ENCODE peak calls at places on chromosome 2, in eight cellular contexts. E is tibial nerve, C is AG04450, G is esophagus squamous epithelium, L is astrocyte of the spinal cord, X is fibroblast of the aortic adventitia, R is A673, Z is left lung. H is an unnamed sample.

GRCh38 chr2:18399601-18400000 is 160.9 kb downstream of the RDH14 start:
- DNase-seq in E (no peak), C (no peak), G (no peak), L (peak), X (no peak), R (no peak), Z (no peak), H (no peak)

GRCh38 chr2:96340493-96341414 is 5.2 kb downstream of the NCAPH start:
- DNase-seq in E (no peak), C (no peak), G (no peak), L (no peak), X (peak), R (no peak), Z (no peak), H (no peak)

GRCh38 chr2:72694715-72695496 is 130.9 kb downstream of the EXOC6B start:
- DNase-seq in E (no peak), C (peak), G (no peak), L (peak), X (peak), R (no peak), Z (no peak), H (no peak)

GRCh38 chr2:188517549-188518255 is 226.0 kb downstream of the GULP1 start:
- DNase-seq in E (no peak), C (no peak), G (no peak), L (no peak), X (no peak), R (no peak), Z (no peak), H (no peak)

GRCh38 chr2:170707821-170708795 is 7.0 kb upstream of the SP5 start:
- DNase-seq in E (no peak), C (no peak), G (no peak), L (no peak), X (no peak), R (no peak), Z (no peak), H (no peak)

GRCh38 chr2:47255794-47256193 is 100.7 kb upstream of the STPG4 start:
- DNase-seq in E (no peak), C (no peak), G (no peak), L (no peak), X (no peak), R (no peak), Z (no peak), H (no peak)

GRCh38 chr2:202237787-202238233 is 587 bp downstream of the SUMO1 start:
- DNase-seq in E (peak), C (no peak), G (no peak), L (peak), X (peak), R (peak), Z (no peak), H (no peak)

GRCh38 chr2:182554950-182555349 is 128.1 kb upstream of the PDE1A start:
- DNase-seq in E (no peak), C (no peak), G (no peak), L (no peak), X (no peak), R (no peak), Z (no peak), H (no peak)

GRCh38 chr2:146317959-146318358 is 1526.9 kb upstream of the ACVR2A start:
- DNase-seq in E (no peak), C (peak), G (no peak), L (peak), X (peak), R (peak), Z (no peak), H (no peak)

GRCh38 chr2:131044078-131044756 is 49.0 kb downstream of the FAM168B start:
- DNase-seq in E (no peak), C (no peak), G (no peak), L (no peak), X (no peak), R (no peak), Z (no peak), H (peak)

GRCh38 chr2:200507179-200507578 is 2.7 kb downstream of the KCTD18 start:
- DNase-seq in E (no peak), C (no peak), G (no peak), L (no peak), X (no peak), R (no peak), Z (no peak), H (no peak)

GRCh38 chr2:76472946-76473345 is 762.2 kb upstream of the GCFC2 start:
- DNase-seq in E (no peak), C (no peak), G (no peak), L (no peak), X (no peak), R (no peak), Z (no peak), H (no peak)

GRCh38 chr2:190069936-190070696 is 7.6 kb upstream of the MSTN start:
- DNase-seq in E (peak), C (peak), G (no peak), L (peak), X (peak), R (peak), Z (no peak), H (no peak)

GRCh38 chr2:216736326-216736725 is 41.0 kb upstream of the IGFBP5 start:
- DNase-seq in E (no peak), C (no peak), G (no peak), L (no peak), X (no peak), R (no peak), Z (no peak), H (no peak)

GRCh38 chr2:36982467-36982866 is 16.1 kb upstream of the STRN start:
- DNase-seq in E (no peak), C (no peak), G (no peak), L (no peak), X (no peak), R (no peak), Z (no peak), H (no peak)

GRCh38 chr2:118061135-118061955 is 26.9 kb upstream of the INSIG2 start:
- DNase-seq in E (peak), C (no peak), G (no peak), L (peak), X (peak), R (peak), Z (peak), H (no peak)

GRCh38 chr2:98253461-98254073 is 92.7 kb upstream of the CNGA3 start:
- DNase-seq in E (no peak), C (no peak), G (no peak), L (peak), X (peak), R (no peak), Z (no peak), H (no peak)

GRCh38 chr2:204074434-204074833 is 137.9 kb downstream of the ICOS start:
- DNase-seq in E (no peak), C (no peak), G (no peak), L (no peak), X (peak), R (no peak), Z (no peak), H (no peak)

GRCh38 chr2:143428700-143429099 is 299.5 kb downstream of the ARHGAP15 start:
- DNase-seq in E (no peak), C (no peak), G (no peak), L (no peak), X (no peak), R (no peak), Z (no peak), H (no peak)

GRCh38 chr2:190379249-190379964 is 28.7 kb upstream of the MFSD6 start:
- DNase-seq in E (no peak), C (no peak), G (no peak), L (peak), X (peak), R (no peak), Z (no peak), H (no peak)

GRCh38 chr2:63840785-63841253 is 877 bp upstream of the UGP2 start:
- DNase-seq in E (peak), C (peak), G (peak), L (peak), X (peak), R (peak), Z (peak), H (peak)

GRCh38 chr2:99637157-99637697 is 147.4 kb upstream of the REV1 start:
- DNase-seq in E (no peak), C (no peak), G (no peak), L (no peak), X (no peak), R (no peak), Z (no peak), H (no peak)

GRCh38 chr2:176814740-176815367 is 397.7 kb upstream of the HNRNPA3 start:
- DNase-seq in E (no peak), C (no peak), G (no peak), L (peak), X (peak), R (peak), Z (no peak), H (no peak)

GRCh38 chr2:229433351-229433750 is 162.3 kb upstream of the PID1 start:
- DNase-seq in E (no peak), C (no peak), G (no peak), L (no peak), X (no peak), R (no peak), Z (no peak), H (no peak)

GRCh38 chr2:101223814-101224231 is 28.9 kb upstream of the CNOT11 start:
- DNase-seq in E (no peak), C (no peak), G (no peak), L (no peak), X (no peak), R (no peak), Z (no peak), H (no peak)

GRCh38 chr2:55610954-55611743 is 6.3 kb downstream of the PPP4R3B start:
- DNase-seq in E (no peak), C (no peak), G (no peak), L (no peak), X (no peak), R (no peak), Z (no peak), H (no peak)

GRCh38 chr2:233819884-233820765 is 34.2 kb downstream of the HJURP start:
- DNase-seq in E (no peak), C (no peak), G (no peak), L (no peak), X (no peak), R (no peak), Z (peak), H (peak)

GRCh38 chr2:170762760-170763159 is 7.4 kb upstream of the ERICH2 start:
- DNase-seq in E (no peak), C (no peak), G (no peak), L (no peak), X (no peak), R (no peak), Z (no peak), H (no peak)

GRCh38 chr2:222302178-222303018 is 3.6 kb upstream of the PAX3 start:
- DNase-seq in E (no peak), C (no peak), G (no peak), L (peak), X (no peak), R (no peak), Z (peak), H (no peak)

GRCh38 chr2:113133696-113134558 is 6.5 kb downstream of the IL1RN start:
- DNase-seq in E (no peak), C (no peak), G (no peak), L (peak), X (no peak), R (no peak), Z (no peak), H (no peak)

DNA sequence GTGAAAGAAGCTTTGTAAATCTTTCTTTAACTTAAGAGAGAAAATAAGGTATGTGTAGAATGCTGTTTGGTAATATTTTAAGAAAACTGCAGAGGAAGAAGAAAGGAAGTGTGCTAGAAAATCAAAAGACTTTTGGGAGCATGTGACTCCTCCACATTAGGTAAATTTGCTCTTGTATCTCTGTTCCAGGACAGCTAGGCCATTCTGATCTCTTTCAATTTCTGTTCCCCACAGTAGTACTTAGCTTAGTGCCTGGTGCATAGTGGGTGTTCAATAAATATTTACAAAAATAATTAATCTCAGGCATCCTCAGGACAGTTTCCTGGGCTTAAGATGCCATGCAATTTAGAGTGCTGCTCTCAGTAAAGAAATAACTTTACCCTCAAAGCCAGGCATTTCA is 105.0 kb downstream of the GPD2 start:
- DNase-seq in E (no peak), C (no peak), G (no peak), L (no peak), X (no peak), R (no peak), Z (no peak), H (no peak)
- H3K4me3 ChIP-seq in E (no peak), C (no peak), G (no peak), L (no peak), X (no peak), R (no peak), Z (no peak), H (no peak)

DNA sequence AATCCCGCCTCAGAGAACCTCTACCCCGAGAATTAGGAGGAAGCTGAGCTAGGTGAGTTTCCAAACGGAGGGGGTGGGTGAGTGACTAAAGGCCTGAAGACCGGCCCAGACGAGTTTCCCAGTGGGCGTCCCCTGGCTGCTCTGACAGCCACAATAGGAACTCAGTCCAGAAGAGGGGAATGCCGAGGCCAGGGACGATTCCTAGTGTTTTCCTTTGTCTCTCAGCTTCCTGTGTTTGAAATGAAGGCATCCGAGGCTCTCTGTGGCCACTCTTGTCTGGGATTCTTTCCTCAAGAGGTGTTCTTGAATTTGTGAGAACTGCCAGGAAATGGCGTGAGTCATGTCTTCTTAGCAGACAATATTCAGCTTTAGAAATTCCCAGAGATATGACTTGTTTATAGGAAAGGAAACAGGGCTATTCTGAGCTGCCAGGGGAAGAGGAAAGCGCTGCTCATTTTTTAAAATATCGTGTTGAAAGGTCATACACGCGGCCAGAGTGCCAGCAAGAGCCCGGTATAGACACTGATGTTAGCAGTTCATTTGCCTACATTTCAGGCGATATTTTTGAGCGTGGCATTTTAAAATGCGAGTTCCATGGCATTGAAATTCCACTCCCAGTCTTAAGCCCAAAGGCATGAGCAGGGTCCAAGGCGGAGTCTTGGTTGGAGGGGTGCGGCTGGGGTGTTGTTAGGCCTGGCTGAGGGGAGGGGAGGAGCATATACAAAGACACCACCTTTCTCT is 169.1 kb upstream of the KLF7 start:
- DNase-seq in E (peak), C (peak), G (no peak), L (peak), X (peak), R (peak), Z (peak), H (no peak)
- H3K4me3 ChIP-seq in E (peak), C (peak), G (peak), L (peak), X (peak), R (peak), Z (peak), H (peak)

GRCh38 chr2:69032336-69032735 is 19.4 kb downstream of the ANTXR1 start:
- DNase-seq in E (no peak), C (no peak), G (no peak), L (peak), X (no peak), R (no peak), Z (no peak), H (no peak)

GRCh38 chr2:69030791-69031190 is 17.8 kb downstream of the ANTXR1 start:
- DNase-seq in E (no peak), C (no peak), G (no peak), L (no peak), X (no peak), R (no peak), Z (no peak), H (no peak)

GRCh38 chr2:69034122-69034521 is 21.1 kb downstream of the ANTXR1 start:
- DNase-seq in E (no peak), C (no peak), G (no peak), L (no peak), X (no peak), R (no peak), Z (no peak), H (no peak)

GRCh38 chr2:69033427-69034095 is 20.6 kb downstream of the ANTXR1 start:
- DNase-seq in E (no peak), C (no peak), G (no peak), L (peak), X (no peak), R (no peak), Z (no peak), H (no peak)

GRCh38 chr2:69031466-69031865 is 18.5 kb downstream of the ANTXR1 start:
- DNase-seq in E (no peak), C (no peak), G (no peak), L (no peak), X (no peak), R (no peak), Z (no peak), H (no peak)
- H3K4me3 ChIP-seq in E (no peak), C (no peak), G (no peak), L (no peak), X (no peak), R (no peak), Z (no peak), H (no peak)

DNA sequence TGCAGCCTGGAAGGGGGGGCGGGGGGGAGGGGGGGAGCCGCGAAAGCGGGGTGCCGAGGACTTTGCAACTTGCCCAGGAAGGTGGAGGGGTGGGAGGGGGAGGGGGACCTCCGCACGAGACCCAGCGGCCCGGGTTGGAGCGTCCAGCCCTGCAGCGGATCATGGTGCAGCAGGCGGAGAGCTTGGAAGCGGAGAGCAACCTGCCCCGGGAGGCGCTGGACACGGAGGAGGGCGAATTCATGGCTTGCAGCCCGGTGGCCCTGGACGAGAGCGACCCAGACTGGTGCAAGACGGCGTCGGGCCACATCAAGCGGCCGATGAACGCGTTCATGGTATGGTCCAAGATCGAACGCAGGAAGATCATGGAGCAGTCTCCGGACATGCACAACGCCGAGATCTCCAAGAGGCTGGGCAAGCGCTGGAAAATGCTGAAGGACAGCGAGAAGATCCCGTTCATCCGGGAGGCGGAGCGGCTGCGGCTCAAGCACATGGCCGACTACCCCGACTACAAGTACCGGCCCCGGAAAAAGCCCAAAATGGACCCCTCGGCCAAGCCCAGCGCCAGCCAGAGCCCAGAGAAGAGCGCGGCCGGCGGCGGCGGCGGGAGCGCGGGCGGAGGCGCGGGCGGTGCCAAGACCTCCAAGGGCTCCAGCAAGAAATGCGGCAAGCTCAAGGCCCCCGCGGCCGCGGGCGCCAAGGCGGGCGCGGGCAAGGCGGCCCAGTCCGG is 540 bp downstream of the SOX11 start:
- DNase-seq in E (no peak), C (no peak), G (no peak), L (peak), X (no peak), R (peak), Z (peak), H (no peak)
- H3K4me3 ChIP-seq in E (no peak), C (peak), G (no peak), L (peak), X (no peak), R (peak), Z (no peak), H (peak)

GRCh38 chr2:109690457-109690821 is 76.3 kb downstream of the SOWAHC start:
- DNase-seq in E (no peak), C (no peak), G (no peak), L (no peak), X (no peak), R (peak), Z (no peak), H (no peak)
- H3K4me3 ChIP-seq in E (no peak), C (no peak), G (no peak), L (no peak), X (no peak), R (no peak), Z (no peak), H (no peak)

GRCh38 chr2:232486558-232487384 is 863 bp downstream of the ECEL1 start:
- DNase-seq in E (no peak), C (no peak), G (no peak), L (no peak), X (no peak), R (no peak), Z (peak), H (no peak)
- H3K4me3 ChIP-seq in E (no peak), C (no peak), G (no peak), L (no peak), X (no peak), R (peak), Z (no peak), H (peak)

GRCh38 chr2:16014802-16015201 is 74.5 kb downstream of the MYCN start:
- DNase-seq in E (no peak), C (no peak), G (no peak), L (no peak), X (no peak), R (no peak), Z (no peak), H (no peak)

GRCh38 chr2:16015210-16015902 is 75.0 kb downstream of the MYCN start:
- DNase-seq in E (no peak), C (no peak), G (no peak), L (no peak), X (no peak), R (no peak), Z (no peak), H (no peak)

GRCh38 chr2:16013571-16013970 is 73.2 kb downstream of the MYCN start:
- DNase-seq in E (no peak), C (no peak), G (no peak), L (no peak), X (no peak), R (no peak), Z (no peak), H (no peak)

GRCh38 chr2:16012626-16013501 is 72.5 kb downstream of the MYCN start:
- DNase-seq in E (no peak), C (no peak), G (no peak), L (no peak), X (no peak), R (no peak), Z (no peak), H (no peak)

GRCh38 chr2:16014041-16014787 is 73.9 kb downstream of the MYCN start:
- DNase-seq in E (no peak), C (no peak), G (no peak), L (no peak), X (no peak), R (no peak), Z (no peak), H (no peak)
- H3K4me3 ChIP-seq in E (no peak), C (no peak), G (no peak), L (no peak), X (no peak), R (no peak), Z (no peak), H (no peak)